ENCODE peak calls at places on chromosome 1, in five cellular contexts. O, J, V, P and H are unnamed samples.

GRCh38 chr1:44947060-44947773 is 39.2 kb downstream of the EIF2B3 start:
- DNase-seq in P (peak; percentile 84), J (peak; percentile 69), O (no peak), V (no peak), H (no peak)

GRCh38 chr1:236864996-236865877 is 70.1 kb downstream of the MTR start:
- DNase-seq in V (no peak), J (no peak), P (no peak), O (no peak), H (no peak)

GRCh38 chr1:53715478-53715877 is 23.5 kb downstream of the GLIS1 start:
- DNase-seq in J (peak; percentile 14), P (peak; percentile 26), O (peak; percentile 85), V (peak; percentile 84), H (no peak)

GRCh38 chr1:42937141-42937696 is 21.4 kb downstream of the SLC2A1 start:
- DNase-seq in O (no peak), P (peak; percentile 73), J (peak; percentile 85), V (no peak), H (peak; percentile 60)

GRCh38 chr1:160774886-160775719 is 20.9 kb upstream of the LY9 start:
- DNase-seq in J (no peak), O (no peak), V (no peak), P (no peak), H (no peak)

GRCh38 chr1:60126733-60127132 is 53.2 kb upstream of the C1orf87 start:
- DNase-seq in P (peak; percentile 4), J (no peak), O (no peak), V (no peak), H (no peak)

GRCh38 chr1:200302192-200302892 is 107.5 kb downstream of the ZNF281 start:
- DNase-seq in P (peak; percentile 65), J (peak; percentile 47), V (peak; percentile 64), O (peak; percentile 36), H (no peak)

GRCh38 chr1:228093050-228093906 is 9.8 kb downstream of the C1orf35 start:
- DNase-seq in V (no peak), J (no peak), P (no peak), O (peak; percentile 12), H (peak; percentile 52)

GRCh38 chr1:209428241-209428921 is 155.1 kb upstream of the CAMK1G start:
- DNase-seq in O (peak; percentile 95), P (no peak), J (no peak), V (peak; percentile 62), H (peak; percentile 60)

GRCh38 chr1:244866355-244866754 is 2.0 kb upstream of the HNRNPU start:
- DNase-seq in J (no peak), V (no peak), P (no peak), O (no peak), H (no peak)

GRCh38 chr1:235710665-235711064 is 61.1 kb upstream of the GNG4 start:
- DNase-seq in J (no peak), V (no peak), O (no peak), P (no peak), H (no peak)

GRCh38 chr1:51313268-51313852 is 17.0 kb downstream of the TTC39A start:
- DNase-seq in V (no peak), O (peak; percentile 67), J (no peak), P (no peak), H (no peak)

GRCh38 chr1:202165267-202165941 is 5.0 kb upstream of the PTPN7 start:
- DNase-seq in J (no peak), P (no peak), O (no peak), V (no peak), H (no peak)
- H2BK120ac ChIP-seq in J (no peak overlapping the region), P (no peak overlapping the region), O (no peak overlapping the region), V (no peak overlapping the region), H (no peak overlapping the region)

GRCh38 chr1:214537872-214538473 is 13.4 kb downstream of the PTPN14 start:
- DNase-seq in J (no peak), O (no peak), V (no peak), P (no peak), H (no peak)
- H3K4me1 ChIP-seq in J (peaks cover 20% of the 10 kb centered on the region), O (peaks cover 2% of the 10 kb centered on the region), V (no peaks in the 10 kb centered on the region), P (peaks cover 10% of the 10 kb centered on the region), H (peaks cover 2% of the 10 kb centered on the region)

DNA sequence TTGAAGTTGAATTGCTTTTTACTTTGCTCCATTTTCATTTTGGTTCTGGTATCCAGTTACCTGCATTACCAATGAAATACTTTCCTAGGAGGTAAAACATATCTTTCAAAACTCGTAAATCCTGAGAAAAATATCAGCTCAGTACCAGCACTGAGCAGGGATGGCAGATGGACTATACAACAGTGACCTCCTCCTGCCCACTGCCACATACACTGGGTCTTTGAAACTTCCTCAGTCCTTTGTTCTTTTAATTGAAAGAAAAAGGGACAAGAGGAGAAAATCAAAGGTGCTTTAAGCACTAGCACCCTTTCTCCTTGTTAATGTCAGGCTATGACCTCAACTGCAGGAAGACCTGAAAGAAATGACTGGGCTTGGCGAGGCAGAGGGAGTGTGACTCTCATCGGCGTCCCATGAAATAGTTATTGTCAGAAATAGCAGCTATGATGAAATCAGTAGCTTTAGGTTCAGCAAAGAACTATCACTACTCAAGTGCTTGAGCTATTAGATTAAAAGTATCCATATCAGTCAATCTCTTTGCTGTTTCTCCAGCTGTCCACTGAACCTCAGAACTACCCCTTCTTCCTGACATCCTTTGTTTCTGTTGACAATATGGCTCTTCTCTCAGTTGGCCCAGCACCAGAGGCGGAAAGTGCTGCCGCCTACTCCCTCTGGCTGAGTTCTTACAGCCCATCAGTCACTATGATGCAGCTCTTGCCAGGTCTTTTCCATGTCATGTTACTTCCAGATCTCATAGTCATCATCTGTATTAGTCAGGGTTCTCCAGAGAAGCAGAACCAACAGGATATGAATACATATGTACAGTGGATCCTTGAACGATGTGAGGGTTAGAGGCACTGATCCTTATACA is 207.0 kb upstream of the MAP1LC3C start:
- DNase-seq in V (peak; percentile 14), O (no peak), P (no peak), J (no peak), H (no peak)
- H3K4ac ChIP-seq in V (no peak overlapping the region), O (no peak overlapping the region), P (no peak overlapping the region), J (no peak overlapping the region), H (no peak overlapping the region)

GRCh38 chr1:1373493-1374067 is 1.4 kb downstream of the AURKAIP1 start:
- DNase-seq in V (no peak), O (no peak), J (no peak), P (no peak), H (no peak)

GRCh38 chr1:1376551-1377226 is 1.7 kb upstream of the AURKAIP1 start:
- DNase-seq in J (no peak), P (no peak), O (no peak), V (no peak), H (no peak)

GRCh38 chr1:1374068-1374860 is 743 bp downstream of the AURKAIP1 start:
- DNase-seq in P (no peak), O (no peak), V (no peak), J (no peak), H (no peak)

GRCh38 chr1:1373051-1373450 is 2.0 kb downstream of the AURKAIP1 start:
- DNase-seq in V (no peak), J (no peak), O (no peak), P (no peak), H (no peak)

GRCh38 chr1:1374861-1375662 is at the start of gene AURKAIP1:
- DNase-seq in V (peak; percentile 94), O (peak; percentile 99), P (peak; percentile 100), J (peak; percentile 100), H (peak; percentile 100)
- H2BK120ac ChIP-seq in V (no peak within 1 kb of the TSS), O (no peak within 1 kb of the TSS), P (peak within 1 kb of the TSS; percentile 43), J (peak within 1 kb of the TSS; percentile 8), H (peak within 1 kb of the TSS; percentile 97)

GRCh38 chr1:52424757-52425265 is 20.4 kb downstream of the PRPF38A start:
- DNase-seq in V (no peak), J (peak; percentile 70), P (peak; percentile 33), O (no peak), H (no peak)

GRCh38 chr1:52424238-52424637 is 19.8 kb downstream of the PRPF38A start:
- DNase-seq in P (peak; percentile 43), J (peak; percentile 13), V (no peak), O (no peak), H (no peak)

GRCh38 chr1:52423771-52424170 is 19.4 kb downstream of the PRPF38A start:
- DNase-seq in P (peak; percentile 14), O (no peak), V (no peak), J (no peak), H (no peak)

GRCh38 chr1:52420713-52421112 is 16.3 kb downstream of the PRPF38A start:
- DNase-seq in O (no peak), J (no peak), V (no peak), P (no peak), H (no peak)

GRCh38 chr1:52423055-52423454 is 18.7 kb downstream of the PRPF38A start:
- DNase-seq in V (no peak), J (no peak), O (no peak), P (no peak), H (no peak)
- H3K4me1 ChIP-seq in V (no peaks in the 10 kb centered on the region), J (peaks cover 16% of the 10 kb centered on the region), O (no peaks in the 10 kb centered on the region), P (no peaks in the 10 kb centered on the region), H (peaks cover 2% of the 10 kb centered on the region)

GRCh38 chr1:203325004-203325417 is 19.7 kb downstream of the BTG2 start:
- DNase-seq in P (no peak), V (peak; percentile 48), J (no peak), O (no peak), H (no peak)
- H3K4ac ChIP-seq in P (no peak overlapping the region), V (no peak overlapping the region), J (no peak overlapping the region), O (no peak overlapping the region), H (no peak overlapping the region)

GRCh38 chr1:205451759-205452164 is 4.1 kb downstream of the BLACAT1 start:
- DNase-seq in P (no peak), V (peak; percentile 69), O (peak; percentile 94), J (no peak), H (no peak)

GRCh38 chr1:205449750-205450443 is 5.9 kb downstream of the BLACAT1 start:
- DNase-seq in P (peak; percentile 18), O (peak; percentile 86), J (peak; percentile 36), V (peak; percentile 77), H (no peak)

GRCh38 chr1:205451202-205451601 is 4.6 kb downstream of the BLACAT1 start:
- DNase-seq in P (no peak), V (peak; percentile 61), J (no peak), O (peak; percentile 77), H (no peak)

GRCh38 chr1:205449254-205449749 is 6.5 kb downstream of the BLACAT1 start:
- DNase-seq in V (no peak), J (no peak), P (no peak), O (no peak), H (no peak)

GRCh38 chr1:205450448-205450847 is 5.4 kb downstream of the BLACAT1 start:
- DNase-seq in V (peak; percentile 62), P (no peak), J (no peak), O (peak; percentile 78), H (no peak)
- H2BK120ac ChIP-seq in V (peak overlapping the region; percentile 74), P (no peak overlapping the region), J (no peak overlapping the region), O (no peak overlapping the region), H (peak overlapping the region; percentile 17)